ENCODE peak calls at places on chromosomes 12 and 14, in five cellular contexts. Y is GM23338, B is KBM-7, H is GM13977, D is Daoy. I is an unnamed sample.

GRCh38 chr12:91380651-91381050 is 198.0 kb upstream of the DCN start:
- DNase-seq in D (no peak), H (no peak), B (no peak), Y (no peak), I (no peak)

GRCh38 chr14:21414137-21414631 is 30.4 kb upstream of the SUPT16H start:
- DNase-seq in D (no peak), H (peak), B (no peak), Y (no peak), I (no peak)

GRCh38 chr14:65210118-65210826 is 108.0 kb upstream of the MAX start:
- DNase-seq in B (peak), D (peak), H (no peak), Y (no peak), I (peak)

GRCh38 chr12:15688838-15689237 is 100.3 kb downstream of the EPS8 start:
- DNase-seq in B (peak), D (no peak), Y (peak), H (no peak), I (no peak)

GRCh38 chr14:95281560-95282176 is 38.0 kb downstream of the CLMN start:
- DNase-seq in D (no peak), Y (no peak), B (no peak), H (no peak), I (no peak)

GRCh38 chr12:52210186-52210924 is 18.5 kb upstream of the KRT80 start:
- DNase-seq in D (no peak), Y (no peak), B (no peak), H (no peak), I (no peak)

GRCh38 chr14:32906672-32907071 is 32.0 kb upstream of the NPAS3 start:
- DNase-seq in B (no peak), D (no peak), Y (no peak), H (no peak), I (no peak)

GRCh38 chr14:68144051-68144681 is 324.6 kb downstream of the RAD51B start:
- DNase-seq in B (no peak), D (peak), H (no peak), Y (no peak), I (peak)

GRCh38 chr14:36454599-36455240 is 65.3 kb downstream of the NKX2-1 start:
- DNase-seq in B (no peak), D (no peak), H (no peak), Y (no peak), I (no peak)

GRCh38 chr12:12201274-12201758 is 65.5 kb downstream of the LRP6 start:
- DNase-seq in Y (no peak), D (no peak), H (peak), B (no peak), I (no peak)

GRCh38 chr12:118391836-118392235 is 15.5 kb downstream of the SUDS3 start:
- DNase-seq in H (no peak), Y (no peak), D (no peak), B (no peak), I (no peak)

GRCh38 chr12:93846936-93847516 is 169.9 kb downstream of the CRADD start:
- DNase-seq in D (no peak), B (no peak), H (no peak), Y (no peak), I (no peak)

GRCh38 chr14:50040401-50040775 is 76.0 kb downstream of the VCPKMT start:
- DNase-seq in B (peak), Y (no peak), H (no peak), D (peak), I (peak)

GRCh38 chr12:50677858-50678257 is 86.0 kb upstream of the ATF1 start:
- DNase-seq in Y (no peak), H (no peak), D (no peak), B (no peak), I (no peak)

GRCh38 chr12:112524676-112525425 is 106.1 kb downstream of the PTPN11 start:
- DNase-seq in B (no peak), Y (peak), D (peak), H (no peak), I (no peak)

GRCh38 chr14:52951730-52952481 is 1.1 kb upstream of the FERMT2 start:
- DNase-seq in B (peak), D (peak), Y (peak), H (peak), I (no peak)

I was measured in Jurkat, Clone E6-1.